ENCODE peak calls at places on chromosomes 2 and 18, in eight cellular contexts. B is transverse colon, M is cardiac muscle cell, O is lower lobe of right lung, R is ovary, A is mucosa of descending colon, I is neuronal stem cell, Y is small intestine. V is an unnamed sample.

GRCh38 chr2:116819355-116819754 is 995.1 kb upstream of the DDX18 start:
- DNase-seq in B (no peak), O (no peak), A (no peak), R (no peak), M (no peak), Y (no peak), I (no peak), V (no peak)

GRCh38 chr2:209368924-209369323 is 54.9 kb upstream of the MAP2 start:
- DNase-seq in R (no peak), Y (peak; percentile 86), O (peak; percentile 72), M (peak; percentile 60), B (peak; percentile 48), I (no peak), A (no peak), V (peak; percentile 84)

GRCh38 chr18:80181642-80182461 is 65.5 kb downstream of the PARD6G start:
- DNase-seq in R (peak; percentile 61), O (no peak), M (no peak), Y (no peak), I (no peak), A (no peak), B (no peak), V (no peak)

GRCh38 chr2:222791946-222792649 is 68.7 kb upstream of the ACSL3 start:
- DNase-seq in R (no peak), B (peak; percentile 24), Y (no peak), A (no peak), O (peak; percentile 74), M (no peak), I (no peak), V (no peak)

GRCh38 chr2:215904101-215904500 is 109.2 kb downstream of the MREG start:
- DNase-seq in M (no peak), B (no peak), Y (no peak), I (no peak), R (no peak), A (no peak), O (no peak), V (no peak)

GRCh38 chr2:53490659-53491058 is 276.9 kb upstream of the CHAC2 start:
- DNase-seq in B (peak; percentile 11), Y (no peak), O (no peak), M (no peak), A (no peak), R (no peak), I (no peak), V (peak; percentile 48)

GRCh38 chr2:85470850-85471800 is 52.6 kb downstream of the SH2D6 start:
- DNase-seq in O (no peak), B (peak; percentile 60), I (no peak), Y (peak; percentile 92), M (no peak), R (peak; percentile 59), A (peak; percentile 61), V (no peak)

GRCh38 chr18:52452427-52452826 is 112.4 kb downstream of the DCC start:
- DNase-seq in B (no peak), R (no peak), I (no peak), M (no peak), A (no peak), O (no peak), Y (no peak), V (no peak)

GRCh38 chr2:5521462-5521861 is 170.7 kb upstream of the SOX11 start:
- DNase-seq in B (no peak), R (no peak), O (no peak), Y (no peak), I (no peak), A (no peak), M (peak; percentile 48), V (no peak)

GRCh38 chr18:3960977-3961376 is 494.1 kb downstream of the DLGAP1 start:
- DNase-seq in I (no peak), B (no peak), Y (no peak), A (no peak), M (no peak), R (no peak), O (no peak), V (no peak)

GRCh38 chr2:201656740-201657139 is 13.4 kb upstream of the TMEM237 start:
- DNase-seq in B (no peak), R (no peak), O (no peak), I (no peak), M (no peak), Y (no peak), A (no peak), V (no peak)

GRCh38 chr18:46174317-46175039 is 70.3 kb downstream of the HAUS1 start:
- DNase-seq in I (peak; percentile 26), M (peak; percentile 80), Y (peak; percentile 18), R (no peak), B (peak; percentile 20), O (peak; percentile 55), A (peak; percentile 62), V (peak; percentile 45)

GRCh38 chr2:20525041-20526035 is 78.5 kb downstream of the RHOB start:
- DNase-seq in O (peak; percentile 76), Y (no peak), R (no peak), M (no peak), B (peak; percentile 21), I (no peak), A (no peak), V (peak; percentile 68)

GRCh38 chr18:77131100-77131651 is 1.4 kb downstream of the MBP start:
- DNase-seq in Y (peak; percentile 40), R (peak; percentile 53), I (no peak), B (peak; percentile 46), A (peak; percentile 77), M (no peak), O (peak; percentile 88), V (no peak)

GRCh38 chr18:50836521-50836957 is 16.7 kb upstream of the MRO start:
- DNase-seq in M (no peak), O (no peak), R (no peak), B (no peak), Y (peak; percentile 77), I (no peak), A (no peak), V (no peak)

GRCh38 chr2:233094614-233095013 is 34.5 kb downstream of the INPP5D start:
- DNase-seq in O (no peak), R (no peak), I (no peak), Y (no peak), M (no peak), B (no peak), A (no peak), V (no peak)

DNA sequence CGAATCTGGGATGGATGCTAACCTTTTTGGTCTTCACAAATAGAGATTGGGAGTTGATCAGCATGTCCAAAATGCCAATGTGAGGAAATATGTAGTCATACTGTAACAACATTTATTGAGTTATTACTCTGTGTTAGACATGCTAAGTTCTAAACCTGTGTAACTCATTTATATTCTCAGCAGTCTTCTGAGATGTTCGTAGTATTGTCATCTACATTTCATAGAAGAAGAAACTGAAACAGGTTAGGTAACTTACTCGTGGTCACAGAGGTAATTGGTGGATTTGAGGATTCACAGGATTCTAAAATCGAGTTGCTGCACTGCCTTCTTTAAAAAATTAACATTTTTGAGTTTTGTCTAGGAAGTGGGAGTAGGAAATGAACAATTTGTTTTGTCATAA is 162.1 kb downstream of the UBE2E3 start:
- DNase-seq in I (no peak), A (no peak), Y (no peak), M (no peak), O (no peak), B (no peak), R (no peak), V (no peak)
- H3K4me1 ChIP-seq in I (peaks cover 5% of the 10 kb centered on the region), A (no peaks in the 10 kb centered on the region), Y (no peaks in the 10 kb centered on the region), M (no peaks in the 10 kb centered on the region), O (peaks cover 8% of the 10 kb centered on the region), B (no peaks in the 10 kb centered on the region), R (peaks cover 1% of the 10 kb centered on the region), V (peaks cover 4% of the 10 kb centered on the region)

DNA sequence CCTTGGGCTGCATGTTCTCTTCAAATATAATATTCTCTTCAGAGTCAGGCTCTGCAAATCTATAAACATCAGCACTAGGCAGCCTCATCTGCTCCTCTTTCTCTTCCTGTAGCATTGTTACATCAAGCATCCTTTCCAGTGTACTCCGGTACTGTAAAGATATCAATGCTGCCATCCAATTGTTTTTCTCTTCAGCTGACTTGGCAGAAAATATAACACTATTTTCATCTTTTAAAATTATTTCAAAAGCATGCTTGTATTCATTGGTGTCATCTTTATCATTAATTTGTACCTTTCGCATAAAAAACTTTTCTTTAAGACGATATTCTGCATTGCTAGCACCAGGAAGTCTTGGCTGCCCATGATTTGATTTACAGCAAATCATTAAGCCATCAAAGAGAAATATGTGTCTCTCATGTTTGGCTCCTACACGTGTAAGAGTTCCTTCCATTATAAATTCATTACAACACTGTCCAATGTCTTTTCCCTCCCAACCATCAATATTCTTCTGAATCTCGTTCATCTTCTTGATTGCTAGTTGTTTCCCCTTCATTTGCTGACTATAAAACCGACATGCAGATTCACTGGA is 98.1 kb downstream of the SOS1 start:
- DNase-seq in A (no peak), I (no peak), M (no peak), B (no peak), R (no peak), Y (no peak), O (no peak), V (no peak)
- H3K4me3 ChIP-seq in A (no peak overlapping the region), I (no peak overlapping the region), M (no peak overlapping the region), B (no peak overlapping the region), R (no peak overlapping the region), Y (no peak overlapping the region), O (no peak overlapping the region), V (no peak overlapping the region)

DNA sequence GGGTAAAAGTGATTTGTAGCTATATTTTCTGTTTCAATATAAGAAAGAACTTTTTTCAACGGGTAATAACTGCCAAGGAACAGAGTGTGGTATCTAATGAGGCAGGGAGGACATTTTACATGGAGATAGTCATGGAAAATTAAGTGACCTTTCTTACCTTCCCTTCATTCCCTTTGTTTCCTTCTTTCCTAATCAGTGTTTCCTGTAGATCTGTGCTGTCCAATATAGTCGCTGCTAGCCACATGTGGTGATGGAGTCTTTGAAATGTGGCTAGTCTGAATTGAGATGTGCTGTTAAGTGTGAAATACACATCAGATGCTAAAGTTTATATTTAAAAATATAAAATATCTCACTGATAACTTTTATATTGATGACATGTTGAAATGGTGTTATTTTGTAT is 81.8 kb downstream of the BABAM2 start:
- DNase-seq in O (no peak), Y (no peak), R (no peak), B (no peak), A (no peak), M (no peak), I (no peak), V (no peak)
- H3K4me1 ChIP-seq in O (no peaks in the 10 kb centered on the region), Y (no peaks in the 10 kb centered on the region), R (peaks cover 3% of the 10 kb centered on the region), B (no peaks in the 10 kb centered on the region), A (no peaks in the 10 kb centered on the region), M (no peaks in the 10 kb centered on the region), I (no peaks in the 10 kb centered on the region), V (peaks cover under 1% of the 10 kb centered on the region)

GRCh38 chr2:2646312-2647051 is 315.4 kb upstream of the MYT1L start:
- DNase-seq in A (no peak), I (no peak), B (no peak), Y (peak; percentile 51), R (no peak), M (peak; percentile 79), O (no peak), V (no peak)

GRCh38 chr2:2641541-2642410 is 310.7 kb upstream of the MYT1L start:
- DNase-seq in Y (no peak), B (no peak), O (no peak), M (no peak), I (no peak), A (no peak), R (no peak), V (no peak)

GRCh38 chr2:2642906-2643890 is 312.1 kb upstream of the MYT1L start:
- DNase-seq in O (no peak), Y (no peak), M (no peak), I (no peak), A (no peak), R (no peak), B (no peak), V (peak; percentile 28)

GRCh38 chr2:2645162-2645855 is 314.2 kb upstream of the MYT1L start:
- DNase-seq in Y (no peak), M (no peak), I (no peak), R (no peak), B (no peak), O (no peak), A (no peak), V (no peak)

GRCh38 chr2:2644040-2644439 is 313.0 kb upstream of the MYT1L start:
- DNase-seq in A (no peak), R (no peak), I (no peak), Y (no peak), B (no peak), M (no peak), O (no peak), V (no peak)
- H3K4me3 ChIP-seq in A (no peak overlapping the region), R (no peak overlapping the region), I (peak overlapping the region; percentile 68), Y (no peak overlapping the region), B (no peak overlapping the region), M (no peak overlapping the region), O (no peak overlapping the region), V (no peak overlapping the region)